ENCODE peak calls at places on chromosome 1, in nine cellular contexts. One of them, this sample, is unnamed.

GRCh38 chr1:245901565-245901964 is 605.5 kb downstream of the SMYD3 start:
- DNase-seq in ELR: no peak
- DNase-seq in fibroblast of gingiva: no peak
- DNase-seq in GM12892: no peak
- DNase-seq in stimulated activated CD4-positive, alpha-beta T cell treated with anti-CD3 and anti-CD28 coated beads, Interleukin-2, amount 100 ng/mL, for 24 hours: no peak
- DNase-seq in AG04449: no peak
- DNase-seq in pulmonary artery endothelial cell: no peak
- DNase-seq in psoas muscle: no peak
- DNase-seq in effector memory CD8-positive, alpha-beta T cell: no peak
- DNase-seq in this sample: no peak

GRCh38 chr1:63064135-63064534 is 258.2 kb upstream of the FOXD3 start:
- DNase-seq in AG04449: no peak
- DNase-seq in fibroblast of gingiva: no peak
- DNase-seq in stimulated activated CD4-positive, alpha-beta T cell treated with anti-CD3 and anti-CD28 coated beads, Interleukin-2, amount 100 ng/mL, for 24 hours: no peak
- DNase-seq in GM12892: no peak
- DNase-seq in ELR: no peak
- DNase-seq in effector memory CD8-positive, alpha-beta T cell: no peak
- DNase-seq in pulmonary artery endothelial cell: no peak
- DNase-seq in psoas muscle: no peak
- DNase-seq in this sample: no peak

GRCh38 chr1:109627692-109628399 is 8.2 kb downstream of the AMPD2 start:
- DNase-seq in pulmonary artery endothelial cell: no peak
- DNase-seq in psoas muscle: no peak
- DNase-seq in ELR: no peak
- DNase-seq in AG04449: no peak
- DNase-seq in fibroblast of gingiva: no peak
- DNase-seq in GM12892: no peak
- DNase-seq in stimulated activated CD4-positive, alpha-beta T cell treated with anti-CD3 and anti-CD28 coated beads, Interleukin-2, amount 100 ng/mL, for 24 hours: no peak
- DNase-seq in effector memory CD8-positive, alpha-beta T cell: no peak
- DNase-seq in this sample: no peak

GRCh38 chr1:235278233-235278914 is 49.6 kb downstream of the ARID4B start:
- DNase-seq in GM12892: no peak
- DNase-seq in pulmonary artery endothelial cell: no peak
- DNase-seq in effector memory CD8-positive, alpha-beta T cell: no peak
- DNase-seq in ELR: no peak
- DNase-seq in fibroblast of gingiva: no peak
- DNase-seq in stimulated activated CD4-positive, alpha-beta T cell treated with anti-CD3 and anti-CD28 coated beads, Interleukin-2, amount 100 ng/mL, for 24 hours: no peak
- DNase-seq in AG04449: no peak
- DNase-seq in psoas muscle: no peak
- DNase-seq in this sample: no peak

GRCh38 chr1:210764536-210764935 is 369.4 kb downstream of the KCNH1 start:
- DNase-seq in pulmonary artery endothelial cell: no peak
- DNase-seq in fibroblast of gingiva: no peak
- DNase-seq in ELR: no peak
- DNase-seq in effector memory CD8-positive, alpha-beta T cell: no peak
- DNase-seq in psoas muscle: no peak
- DNase-seq in AG04449: peak
- DNase-seq in GM12892: no peak
- DNase-seq in stimulated activated CD4-positive, alpha-beta T cell treated with anti-CD3 and anti-CD28 coated beads, Interleukin-2, amount 100 ng/mL, for 24 hours: no peak
- DNase-seq in this sample: no peak

GRCh38 chr1:14910947-14911721 is 242.4 kb upstream of the TMEM51 start:
- DNase-seq in GM12892: no peak
- DNase-seq in effector memory CD8-positive, alpha-beta T cell: no peak
- DNase-seq in pulmonary artery endothelial cell: no peak
- DNase-seq in psoas muscle: peak
- DNase-seq in AG04449: no peak
- DNase-seq in ELR: no peak
- DNase-seq in stimulated activated CD4-positive, alpha-beta T cell treated with anti-CD3 and anti-CD28 coated beads, Interleukin-2, amount 100 ng/mL, for 24 hours: no peak
- DNase-seq in fibroblast of gingiva: peak
- DNase-seq in this sample: no peak

GRCh38 chr1:219883400-219884332 is 44.7 kb downstream of the SLC30A10 start:
- DNase-seq in pulmonary artery endothelial cell: no peak
- DNase-seq in ELR: no peak
- DNase-seq in stimulated activated CD4-positive, alpha-beta T cell treated with anti-CD3 and anti-CD28 coated beads, Interleukin-2, amount 100 ng/mL, for 24 hours: no peak
- DNase-seq in effector memory CD8-positive, alpha-beta T cell: no peak
- DNase-seq in fibroblast of gingiva: no peak
- DNase-seq in GM12892: no peak
- DNase-seq in psoas muscle: no peak
- DNase-seq in AG04449: no peak
- DNase-seq in this sample: no peak

GRCh38 chr1:92504751-92505692 is 18.3 kb upstream of the GFI1 start:
- DNase-seq in GM12892: no peak
- DNase-seq in ELR: no peak
- DNase-seq in fibroblast of gingiva: no peak
- DNase-seq in psoas muscle: no peak
- DNase-seq in AG04449: no peak
- DNase-seq in stimulated activated CD4-positive, alpha-beta T cell treated with anti-CD3 and anti-CD28 coated beads, Interleukin-2, amount 100 ng/mL, for 24 hours: no peak
- DNase-seq in effector memory CD8-positive, alpha-beta T cell: no peak
- DNase-seq in pulmonary artery endothelial cell: no peak
- DNase-seq in this sample: no peak

GRCh38 chr1:27011058-27011764 is 1.4 kb downstream of the TENT5B start:
- DNase-seq in fibroblast of gingiva: peak
- DNase-seq in GM12892: no peak
- DNase-seq in ELR: peak
- DNase-seq in stimulated activated CD4-positive, alpha-beta T cell treated with anti-CD3 and anti-CD28 coated beads, Interleukin-2, amount 100 ng/mL, for 24 hours: no peak
- DNase-seq in AG04449: no peak
- DNase-seq in psoas muscle: peak
- DNase-seq in pulmonary artery endothelial cell: no peak
- DNase-seq in effector memory CD8-positive, alpha-beta T cell: no peak
- DNase-seq in this sample: no peak

GRCh38 chr1:221708076-221708571 is 33.8 kb downstream of the DUSP10 start:
- DNase-seq in fibroblast of gingiva: no peak
- DNase-seq in stimulated activated CD4-positive, alpha-beta T cell treated with anti-CD3 and anti-CD28 coated beads, Interleukin-2, amount 100 ng/mL, for 24 hours: peak
- DNase-seq in effector memory CD8-positive, alpha-beta T cell: peak
- DNase-seq in AG04449: no peak
- DNase-seq in pulmonary artery endothelial cell: no peak
- DNase-seq in psoas muscle: no peak
- DNase-seq in GM12892: peak
- DNase-seq in ELR: no peak
- DNase-seq in this sample: no peak

GRCh38 chr1:43878854-43879253 is 54.7 kb upstream of the ARTN start:
- DNase-seq in fibroblast of gingiva: no peak
- DNase-seq in ELR: no peak
- DNase-seq in stimulated activated CD4-positive, alpha-beta T cell treated with anti-CD3 and anti-CD28 coated beads, Interleukin-2, amount 100 ng/mL, for 24 hours: no peak
- DNase-seq in GM12892: no peak
- DNase-seq in pulmonary artery endothelial cell: no peak
- DNase-seq in psoas muscle: no peak
- DNase-seq in AG04449: no peak
- DNase-seq in effector memory CD8-positive, alpha-beta T cell: no peak
- DNase-seq in this sample: no peak

This sample was measured in cardiac septum.